ENCODE peak calls at places on chromosomes 16 and 17, in five cellular contexts. G, O, T, X and N are unnamed samples.

GRCh38 chr16:9885457-9885856 is 296.8 kb downstream of the GRIN2A start:
- DNase-seq in T (no peak), X (no peak), O (no peak), G (no peak), N (no peak)

GRCh38 chr16:86222965-86223551 is 287.3 kb upstream of the FOXF1 start:
- DNase-seq in X (peak; percentile 98), O (no peak), G (no peak), T (no peak), N (peak; percentile 16)

GRCh38 chr17:76408037-76408849 is 23.8 kb downstream of the SPHK1 start:
- DNase-seq in X (peak; percentile 39), G (peak; percentile 55), T (peak; percentile 87), O (peak; percentile 74), N (peak; percentile 56)

GRCh38 chr16:583815-584591 is 5.9 kb upstream of the RAB40C start:
- DNase-seq in G (no peak), O (no peak), X (no peak), T (peak; percentile 3), N (no peak)

GRCh38 chr17:77821114-77821513 is 137.4 kb upstream of the TNRC6C start:
- DNase-seq in X (no peak), T (peak; percentile 63), G (peak; percentile 33), O (no peak), N (no peak)

GRCh38 chr17:61487668-61488595 is 35.7 kb downstream of the TBX4 start:
- DNase-seq in O (no peak), T (no peak), G (no peak), X (no peak), N (no peak)

GRCh38 chr16:52501746-52502145 is 45.2 kb downstream of the TOX3 start:
- DNase-seq in X (no peak), T (no peak), G (no peak), O (no peak), N (no peak)

GRCh38 chr16:54890381-54890780 is 40.3 kb upstream of the IRX5 start:
- DNase-seq in X (no peak), G (no peak), T (no peak), O (no peak), N (no peak)

GRCh38 chr16:20899503-20900298 is 457 bp downstream of the DCUN1D3 start:
- DNase-seq in T (no peak), O (no peak), X (no peak), G (no peak), N (no peak)